ENCODE peak calls at places on chromosomes 2 and 18, in four cellular contexts. One of them, this sample, is unnamed.

GRCh38 chr2:17830053-17831034 is 14.1 kb downstream of the MSGN1 start:
- DNase-seq in CD4-positive, CD25-positive, alpha-beta regulatory T cell: no peak
- DNase-seq in stimulated activated CD4-positive, alpha-beta T cell treated with anti-CD3 and anti-CD28 coated beads, Interleukin-2, amount 100 ng/mL, for 48 hours: peak
- DNase-seq in AG04450: peak
- DNase-seq in this sample: no peak

GRCh38 chr2:220665108-220665471 is 907.0 kb downstream of the EPHA4 start:
- DNase-seq in CD4-positive, CD25-positive, alpha-beta regulatory T cell: no peak
- DNase-seq in stimulated activated CD4-positive, alpha-beta T cell treated with anti-CD3 and anti-CD28 coated beads, Interleukin-2, amount 100 ng/mL, for 48 hours: no peak
- DNase-seq in AG04450: no peak
- DNase-seq in this sample: no peak

GRCh38 chr2:157194097-157194688 is 63.3 kb upstream of the GALNT5 start:
- DNase-seq in CD4-positive, CD25-positive, alpha-beta regulatory T cell: no peak
- DNase-seq in stimulated activated CD4-positive, alpha-beta T cell treated with anti-CD3 and anti-CD28 coated beads, Interleukin-2, amount 100 ng/mL, for 48 hours: no peak
- DNase-seq in AG04450: no peak
- DNase-seq in this sample: peak

GRCh38 chr2:127196549-127196948 is 23.6 kb downstream of the CYP27C1 start:
- DNase-seq in CD4-positive, CD25-positive, alpha-beta regulatory T cell: no peak
- DNase-seq in stimulated activated CD4-positive, alpha-beta T cell treated with anti-CD3 and anti-CD28 coated beads, Interleukin-2, amount 100 ng/mL, for 48 hours: no peak
- DNase-seq in AG04450: no peak
- DNase-seq in this sample: no peak

GRCh38 chr18:26919656-26920055 is 54.1 kb upstream of the AQP4 start:
- DNase-seq in CD4-positive, CD25-positive, alpha-beta regulatory T cell: no peak
- DNase-seq in stimulated activated CD4-positive, alpha-beta T cell treated with anti-CD3 and anti-CD28 coated beads, Interleukin-2, amount 100 ng/mL, for 48 hours: no peak
- DNase-seq in AG04450: no peak
- DNase-seq in this sample: no peak

GRCh38 chr18:31429623-31430022 is 17.9 kb upstream of the DSG3 start:
- DNase-seq in CD4-positive, CD25-positive, alpha-beta regulatory T cell: no peak
- DNase-seq in stimulated activated CD4-positive, alpha-beta T cell treated with anti-CD3 and anti-CD28 coated beads, Interleukin-2, amount 100 ng/mL, for 48 hours: no peak
- DNase-seq in AG04450: no peak
- DNase-seq in this sample: peak

GRCh38 chr2:37672104-37672869 is 845 bp upstream of the CDC42EP3 start:
- DNase-seq in CD4-positive, CD25-positive, alpha-beta regulatory T cell: peak
- DNase-seq in stimulated activated CD4-positive, alpha-beta T cell treated with anti-CD3 and anti-CD28 coated beads, Interleukin-2, amount 100 ng/mL, for 48 hours: peak
- DNase-seq in AG04450: peak
- DNase-seq in this sample: peak

GRCh38 chr2:42868874-42869273 is 76.5 kb upstream of the HAAO start:
- DNase-seq in CD4-positive, CD25-positive, alpha-beta regulatory T cell: no peak
- DNase-seq in stimulated activated CD4-positive, alpha-beta T cell treated with anti-CD3 and anti-CD28 coated beads, Interleukin-2, amount 100 ng/mL, for 48 hours: no peak
- DNase-seq in AG04450: no peak
- DNase-seq in this sample: no peak

GRCh38 chr2:232532406-232532805 is 6.4 kb downstream of the CHRND start:
- DNase-seq in CD4-positive, CD25-positive, alpha-beta regulatory T cell: no peak
- DNase-seq in stimulated activated CD4-positive, alpha-beta T cell treated with anti-CD3 and anti-CD28 coated beads, Interleukin-2, amount 100 ng/mL, for 48 hours: no peak
- DNase-seq in AG04450: no peak
- DNase-seq in this sample: no peak

GRCh38 chr2:173402405-173402974 is 47.8 kb downstream of the CDCA7 start:
- DNase-seq in CD4-positive, CD25-positive, alpha-beta regulatory T cell: peak
- DNase-seq in stimulated activated CD4-positive, alpha-beta T cell treated with anti-CD3 and anti-CD28 coated beads, Interleukin-2, amount 100 ng/mL, for 48 hours: peak
- DNase-seq in AG04450: peak
- DNase-seq in this sample: peak

GRCh38 chr2:37885329-37885993 is 39.6 kb upstream of the RMDN2 start:
- DNase-seq in CD4-positive, CD25-positive, alpha-beta regulatory T cell: no peak
- DNase-seq in stimulated activated CD4-positive, alpha-beta T cell treated with anti-CD3 and anti-CD28 coated beads, Interleukin-2, amount 100 ng/mL, for 48 hours: no peak
- DNase-seq in AG04450: no peak
- DNase-seq in this sample: no peak

GRCh38 chr18:57621252-57621607 is 406 bp downstream of the NARS1 start:
- DNase-seq in CD4-positive, CD25-positive, alpha-beta regulatory T cell: no peak
- DNase-seq in stimulated activated CD4-positive, alpha-beta T cell treated with anti-CD3 and anti-CD28 coated beads, Interleukin-2, amount 100 ng/mL, for 48 hours: no peak
- DNase-seq in AG04450: no peak
- DNase-seq in this sample: no peak

GRCh38 chr2:177147093-177147694 is 65.4 kb upstream of the HNRNPA3 start:
- DNase-seq in CD4-positive, CD25-positive, alpha-beta regulatory T cell: no peak
- DNase-seq in stimulated activated CD4-positive, alpha-beta T cell treated with anti-CD3 and anti-CD28 coated beads, Interleukin-2, amount 100 ng/mL, for 48 hours: no peak
- DNase-seq in AG04450: no peak
- DNase-seq in this sample: peak

GRCh38 chr2:66569321-66569851 is 134.5 kb downstream of the MEIS1 start:
- DNase-seq in CD4-positive, CD25-positive, alpha-beta regulatory T cell: no peak
- DNase-seq in stimulated activated CD4-positive, alpha-beta T cell treated with anti-CD3 and anti-CD28 coated beads, Interleukin-2, amount 100 ng/mL, for 48 hours: no peak
- DNase-seq in AG04450: no peak
- DNase-seq in this sample: peak

GRCh38 chr18:63523660-63524059 is 18.5 kb upstream of the SERPINB12 start:
- DNase-seq in CD4-positive, CD25-positive, alpha-beta regulatory T cell: no peak
- DNase-seq in stimulated activated CD4-positive, alpha-beta T cell treated with anti-CD3 and anti-CD28 coated beads, Interleukin-2, amount 100 ng/mL, for 48 hours: no peak
- DNase-seq in AG04450: no peak
- DNase-seq in this sample: no peak

GRCh38 chr18:470661-471501 is 29.6 kb downstream of the COLEC12 start:
- DNase-seq in CD4-positive, CD25-positive, alpha-beta regulatory T cell: no peak
- DNase-seq in stimulated activated CD4-positive, alpha-beta T cell treated with anti-CD3 and anti-CD28 coated beads, Interleukin-2, amount 100 ng/mL, for 48 hours: no peak
- DNase-seq in AG04450: no peak
- DNase-seq in this sample: no peak

GRCh38 chr2:11465485-11466306 is at the start of gene E2F6:
- DNase-seq in CD4-positive, CD25-positive, alpha-beta regulatory T cell: peak
- DNase-seq in stimulated activated CD4-positive, alpha-beta T cell treated with anti-CD3 and anti-CD28 coated beads, Interleukin-2, amount 100 ng/mL, for 48 hours: peak
- DNase-seq in AG04450: peak
- DNase-seq in this sample: peak

GRCh38 chr18:23939896-23940295 is 74.7 kb upstream of the TTC39C start:
- DNase-seq in CD4-positive, CD25-positive, alpha-beta regulatory T cell: no peak
- DNase-seq in stimulated activated CD4-positive, alpha-beta T cell treated with anti-CD3 and anti-CD28 coated beads, Interleukin-2, amount 100 ng/mL, for 48 hours: no peak
- DNase-seq in AG04450: no peak
- DNase-seq in this sample: no peak

GRCh38 chr2:111226797-111227700 is 106.3 kb downstream of the BCL2L11 start:
- DNase-seq in CD4-positive, CD25-positive, alpha-beta regulatory T cell: no peak
- DNase-seq in stimulated activated CD4-positive, alpha-beta T cell treated with anti-CD3 and anti-CD28 coated beads, Interleukin-2, amount 100 ng/mL, for 48 hours: no peak
- DNase-seq in AG04450: no peak
- DNase-seq in this sample: no peak

GRCh38 chr2:37915773-37916172 is 9.3 kb upstream of the RMDN2 start:
- DNase-seq in CD4-positive, CD25-positive, alpha-beta regulatory T cell: no peak
- DNase-seq in stimulated activated CD4-positive, alpha-beta T cell treated with anti-CD3 and anti-CD28 coated beads, Interleukin-2, amount 100 ng/mL, for 48 hours: no peak
- DNase-seq in AG04450: no peak
- DNase-seq in this sample: no peak

GRCh38 chr2:143878131-143878530 is 641.8 kb downstream of the ZEB2 start:
- DNase-seq in CD4-positive, CD25-positive, alpha-beta regulatory T cell: no peak
- DNase-seq in stimulated activated CD4-positive, alpha-beta T cell treated with anti-CD3 and anti-CD28 coated beads, Interleukin-2, amount 100 ng/mL, for 48 hours: no peak
- DNase-seq in AG04450: no peak
- DNase-seq in this sample: no peak

GRCh38 chr18:46761054-46761769 is 4.4 kb upstream of the ST8SIA5 start:
- DNase-seq in CD4-positive, CD25-positive, alpha-beta regulatory T cell: no peak
- DNase-seq in stimulated activated CD4-positive, alpha-beta T cell treated with anti-CD3 and anti-CD28 coated beads, Interleukin-2, amount 100 ng/mL, for 48 hours: no peak
- DNase-seq in AG04450: no peak
- DNase-seq in this sample: no peak